ENCODE peak calls at places on chromosomes 11 and 22, in ten cellular contexts. E is CD8-positive, alpha-beta T cell; I is IMR-90; U is SK-N-SH; P is cardiac muscle cell; O is lung; Z is heart left ventricle; R is GM23338; B is esophagus muscularis mucosa; G is Peyer's patch. S is an unnamed sample. For H3K4me1, the result is how much of the 10 kb centered on the place peaks cover.

GRCh38 chr11:75150879-75151278 is at the start of gene SLCO2B1:
- DNase-seq in E (no peak), I (no peak), U (no peak), P (no peak), O (no peak), Z (no peak), R (no peak), B (no peak), G (peak), S (no peak)

GRCh38 chr22:41201146-41201545 is 4.0 kb upstream of the L3MBTL2 start:
- DNase-seq in E (no peak), I (no peak), U (no peak), P (no peak), O (no peak), Z (no peak), R (no peak), B (no peak), G (no peak), S (no peak)

GRCh38 chr11:31823372-31824371 is 12.6 kb upstream of the PAX6 start:
- DNase-seq in E (no peak), I (no peak), U (peak), P (no peak), O (no peak), Z (no peak), R (peak), B (peak), G (no peak), S (no peak)

GRCh38 chr11:72307439-72307838 is 63.5 kb upstream of the PHOX2A start:
- DNase-seq in E (no peak), I (no peak), U (peak), P (no peak), O (no peak), Z (no peak), R (no peak), B (no peak), G (no peak), S (no peak)

GRCh38 chr22:49723478-49724029 is 104.1 kb downstream of the BRD1 start:
- DNase-seq in E (no peak), I (no peak), U (no peak), P (no peak), O (no peak), Z (no peak), R (no peak), B (peak), G (no peak), S (no peak)

GRCh38 chr11:66311965-66312548 is 4.8 kb downstream of the CD248 start:
- DNase-seq in E (peak), I (peak), U (peak), P (peak), O (peak), Z (peak), R (peak), B (peak), G (peak), S (peak)

GRCh38 chr11:132674161-132674560 is 858.1 kb downstream of the OPCML start:
- DNase-seq in E (no peak), I (no peak), U (no peak), P (no peak), O (no peak), Z (no peak), R (no peak), B (no peak), G (no peak), S (no peak)

GRCh38 chr11:101035872-101036271 is 93.7 kb downstream of the PGR start:
- DNase-seq in E (no peak), I (no peak), U (no peak), P (no peak), O (no peak), Z (no peak), R (no peak), B (no peak), G (no peak), S (no peak)

GRCh38 chr11:114280696-114281095 is 15.5 kb upstream of the NNMT start:
- DNase-seq in E (no peak), I (peak), U (peak), P (peak), O (peak), Z (peak), R (peak), B (peak), G (peak), S (peak)

GRCh38 chr11:125257751-125258150 is 93.2 kb downstream of the PKNOX2 start:
- DNase-seq in E (no peak), I (no peak), U (no peak), P (no peak), O (no peak), Z (no peak), R (no peak), B (no peak), G (no peak), S (no peak)

GRCh38 chr11:125256471-125257010 is 92.0 kb downstream of the PKNOX2 start:
- DNase-seq in E (no peak), I (no peak), U (no peak), P (no peak), O (no peak), Z (no peak), R (no peak), B (no peak), G (no peak), S (no peak)

GRCh38 chr11:125258626-125259025 is 94.1 kb downstream of the PKNOX2 start:
- DNase-seq in E (no peak), I (no peak), U (no peak), P (no peak), O (no peak), Z (no peak), R (no peak), B (no peak), G (no peak), S (no peak)

GRCh38 chr11:125253795-125254525 is 89.4 kb downstream of the PKNOX2 start:
- DNase-seq in E (no peak), I (no peak), U (no peak), P (no peak), O (no peak), Z (no peak), R (no peak), B (no peak), G (no peak), S (no peak)

DNA sequence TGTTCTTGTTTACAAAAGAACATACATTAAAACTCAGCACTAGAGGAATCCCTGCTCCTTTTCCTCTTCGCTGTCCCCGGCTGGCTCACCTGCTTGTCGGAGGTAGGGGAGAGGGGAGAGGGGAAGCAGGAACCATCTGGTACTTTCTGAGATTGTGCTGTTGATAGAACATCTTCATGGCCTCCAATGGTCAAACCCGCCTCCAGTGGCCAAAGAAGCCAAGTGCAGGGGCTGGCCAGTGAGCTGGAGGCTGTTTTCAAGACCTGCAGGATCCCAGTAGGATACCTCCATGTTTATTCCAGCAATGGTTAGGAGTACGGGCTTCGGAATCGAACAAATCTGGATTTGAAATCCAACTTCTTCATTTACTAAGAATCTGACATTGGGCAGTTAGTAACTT is 92.6 kb downstream of the PKNOX2 start:
- DNase-seq in E (no peak), I (no peak), U (peak), P (no peak), O (no peak), Z (no peak), R (peak), B (no peak), G (no peak), S (no peak)
- TF ChIP-seq CTCF in E (no peak), I (peak), U (peak), P (peak), O (no peak), Z (no peak), R (peak), B (no peak), G (no peak), S (no peak)

DNA sequence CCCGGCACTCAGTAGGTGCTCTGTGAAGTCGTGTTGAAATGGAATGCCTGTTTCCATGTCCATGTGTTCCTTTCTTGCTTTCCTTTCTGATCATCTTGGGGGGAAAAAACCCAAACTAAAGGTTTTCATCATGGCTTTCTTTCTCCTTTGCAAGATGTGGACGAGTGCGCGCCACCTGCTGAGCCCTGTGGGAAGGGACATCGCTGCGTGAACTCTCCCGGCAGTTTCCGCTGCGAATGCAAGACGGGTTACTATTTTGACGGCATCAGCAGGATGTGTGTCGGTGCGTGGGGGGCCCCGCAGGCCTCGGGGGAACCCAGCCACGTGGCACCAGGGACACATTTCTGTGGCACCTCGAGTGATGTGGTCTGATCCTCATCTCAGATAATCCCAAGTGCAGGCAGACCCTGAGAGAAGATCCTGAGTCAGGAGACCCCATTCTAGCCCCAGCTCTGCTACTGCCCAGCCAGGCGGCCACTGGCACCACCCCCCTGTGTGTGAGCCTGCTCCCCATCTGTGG is 39.4 kb downstream of the FBLN1 start:
- DNase-seq in E (no peak), I (no peak), U (no peak), P (no peak), O (no peak), Z (no peak), R (no peak), B (no peak), G (no peak), S (no peak)
- H3K4me1 ChIP-seq in E (under half), I (under half), U (under half), P (under half), O (under half), Z (under half), R (under half), B (under half), G (under half), S (under half)

DNA sequence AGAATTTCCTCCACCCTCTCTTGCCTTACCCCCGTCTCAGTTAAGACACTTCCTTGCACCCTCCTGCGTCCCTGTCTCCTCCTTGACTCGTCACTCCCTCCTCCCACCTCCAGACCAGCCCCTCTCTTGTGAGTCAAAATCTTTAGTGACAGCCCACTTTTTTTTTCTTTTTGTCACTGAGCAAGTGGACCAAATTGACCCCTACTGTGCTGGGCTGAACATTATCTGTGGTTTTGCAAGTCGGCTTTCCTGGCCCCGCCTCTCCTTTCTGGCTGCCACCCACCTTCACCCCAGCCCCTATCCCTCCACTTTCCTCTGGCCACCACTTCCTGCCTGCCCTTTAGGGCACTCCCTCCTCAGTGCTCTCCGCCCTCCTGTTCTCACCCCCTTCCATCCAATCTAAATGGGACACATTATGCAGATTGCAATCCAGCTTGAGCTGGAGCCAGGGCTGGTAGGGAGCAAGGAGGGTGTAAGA is at the start of gene APLNR:
- DNase-seq in E (no peak), I (no peak), U (no peak), P (peak), O (no peak), Z (no peak), R (no peak), B (no peak), G (no peak), S (no peak)
- H3K4me3 ChIP-seq in E (no peak), I (no peak), U (no peak), P (peak), O (no peak), Z (peak), R (no peak), B (peak), G (no peak), S (peak)

GRCh38 chr11:56750190-56750589 is 1.7 kb upstream of the OR9G4 start:
- DNase-seq in E (no peak), I (no peak), U (no peak), P (no peak), O (no peak), Z (no peak), R (peak), B (no peak), G (no peak), S (no peak)
- TF ChIP-seq CTCF in E (no peak), I (no peak), U (peak), P (no peak), O (no peak), Z (no peak), R (peak), B (no peak), G (no peak), S (no peak)

GRCh38 chr11:33944693-33945424 is 53.0 kb upstream of the LMO2 start:
- DNase-seq in E (no peak), I (no peak), U (no peak), P (no peak), O (no peak), Z (no peak), R (no peak), B (no peak), G (no peak), S (no peak)

GRCh38 chr11:33941637-33942160 is 49.8 kb upstream of the LMO2 start:
- DNase-seq in E (no peak), I (no peak), U (peak), P (no peak), O (no peak), Z (peak), R (no peak), B (no peak), G (no peak), S (no peak)

GRCh38 chr11:33945481-33946268 is 53.8 kb upstream of the LMO2 start:
- DNase-seq in E (no peak), I (no peak), U (no peak), P (peak), O (no peak), Z (no peak), R (no peak), B (no peak), G (no peak), S (no peak)

GRCh38 chr11:33944345-33944692 is 52.4 kb upstream of the LMO2 start:
- DNase-seq in E (no peak), I (no peak), U (no peak), P (no peak), O (no peak), Z (no peak), R (no peak), B (no peak), G (no peak), S (no peak)

GRCh38 chr11:33942954-33943353 is 51.1 kb upstream of the LMO2 start:
- DNase-seq in E (no peak), I (peak), U (no peak), P (no peak), O (no peak), Z (peak), R (no peak), B (no peak), G (no peak), S (peak)
- H3K4me1 ChIP-seq in E (under half), I (under half), U (under half), P (under half), O (under half), Z (under half), R (under half), B (under half), G (under half), S (under half)

DNA sequence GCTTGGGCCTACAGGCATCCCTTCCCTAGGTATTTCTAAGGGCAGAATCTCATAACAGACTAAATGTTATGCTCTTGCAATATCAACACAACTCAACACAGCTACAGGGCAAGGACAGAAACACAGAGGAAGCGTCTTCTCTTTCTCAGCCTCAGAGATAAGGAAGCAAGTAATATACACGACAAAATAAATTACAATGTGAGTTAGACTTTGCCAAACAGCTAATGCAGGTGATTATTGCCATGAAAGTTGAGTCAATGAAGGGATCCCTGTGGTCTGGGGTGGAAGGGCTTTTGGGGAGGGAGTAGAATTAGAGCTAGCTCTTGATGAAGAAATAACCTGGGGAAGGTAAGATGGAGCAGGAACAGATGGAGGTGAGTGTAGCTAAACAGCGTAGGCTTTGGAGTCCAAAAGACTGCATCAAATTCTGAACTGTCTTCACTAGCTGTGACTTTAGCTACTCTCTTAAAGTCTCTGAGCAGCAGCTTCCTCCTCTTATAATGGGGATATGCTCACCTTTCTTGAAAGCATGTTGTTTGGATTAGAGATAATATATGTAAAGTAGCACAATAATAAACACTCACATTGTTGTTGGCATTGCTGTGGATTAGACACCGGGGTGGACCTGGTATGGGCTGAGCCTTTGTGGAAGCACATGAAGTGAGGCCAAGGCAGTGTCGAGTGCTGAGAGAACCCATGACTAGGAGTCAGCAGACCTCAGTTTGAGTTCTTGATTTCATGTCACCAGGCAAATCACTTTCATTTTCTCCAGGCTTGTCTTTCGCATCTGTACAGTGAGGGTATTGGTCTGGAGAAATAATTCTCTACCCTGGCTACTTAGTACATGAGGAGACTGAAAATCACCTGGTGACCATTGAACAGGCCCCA is 41.0 kb upstream of the AQP11 start:
- DNase-seq in E (no peak), I (no peak), U (no peak), P (no peak), O (no peak), Z (no peak), R (no peak), B (no peak), G (no peak), S (no peak)
- H3K4me3 ChIP-seq in E (no peak), I (no peak), U (no peak), P (no peak), O (no peak), Z (no peak), R (no peak), B (no peak), G (no peak), S (no peak)

GRCh38 chr11:127491589-127491988 is 491.0 kb upstream of the KIRREL3 start:
- DNase-seq in E (no peak), I (no peak), U (no peak), P (no peak), O (no peak), Z (no peak), R (no peak), B (peak), G (no peak), S (no peak)

GRCh38 chr11:127490896-127491295 is 490.3 kb upstream of the KIRREL3 start:
- DNase-seq in E (no peak), I (no peak), U (no peak), P (no peak), O (no peak), Z (no peak), R (no peak), B (peak), G (no peak), S (no peak)

GRCh38 chr11:127492025-127492424 is 491.5 kb upstream of the KIRREL3 start:
- DNase-seq in E (no peak), I (no peak), U (no peak), P (no peak), O (no peak), Z (no peak), R (no peak), B (peak), G (no peak), S (no peak)

GRCh38 chr11:127496165-127496564 is 495.6 kb upstream of the KIRREL3 start:
- DNase-seq in E (no peak), I (no peak), U (no peak), P (no peak), O (no peak), Z (no peak), R (no peak), B (peak), G (no peak), S (no peak)

DNA sequence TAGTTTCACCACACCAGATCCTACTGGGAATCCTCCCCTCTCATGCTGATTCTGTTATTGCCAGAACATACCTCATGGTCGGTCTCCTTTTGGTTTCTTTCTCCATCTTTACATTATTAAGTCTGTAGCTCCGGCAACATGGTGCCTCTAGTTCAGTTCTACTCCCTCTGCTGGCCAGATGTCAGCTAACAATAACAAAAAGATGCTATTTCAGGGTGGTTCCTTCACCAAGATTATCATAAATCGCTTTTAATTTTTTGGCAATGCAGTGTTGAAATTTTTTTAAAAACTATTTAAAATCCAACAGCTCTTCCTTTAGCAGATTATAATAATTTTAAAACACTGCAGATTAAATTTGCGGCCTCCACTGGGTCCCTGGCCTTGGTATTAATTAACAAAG is 492.8 kb upstream of the KIRREL3 start:
- DNase-seq in E (no peak), I (peak), U (peak), P (peak), O (no peak), Z (no peak), R (peak), B (peak), G (no peak), S (no peak)
- TF ChIP-seq CTCF in E (no peak), I (peak), U (peak), P (no peak), O (no peak), Z (peak), R (peak), B (no peak), G (no peak), S (no peak)

GRCh38 chr22:31230871-31231621 is 18.9 kb downstream of the LIMK2 start:
- DNase-seq in E (peak), I (peak), U (peak), P (peak), O (peak), Z (no peak), R (peak), B (no peak), G (peak), S (no peak)

GRCh38 chr22:31233001-31233400 is 20.9 kb downstream of the LIMK2 start:
- DNase-seq in E (no peak), I (no peak), U (no peak), P (no peak), O (no peak), Z (no peak), R (no peak), B (no peak), G (no peak), S (no peak)

GRCh38 chr22:31229402-31230140 is 17.5 kb downstream of the LIMK2 start:
- DNase-seq in E (no peak), I (peak), U (peak), P (no peak), O (no peak), Z (peak), R (peak), B (no peak), G (peak), S (peak)

GRCh38 chr22:31228425-31228824 is 16.3 kb downstream of the LIMK2 start:
- DNase-seq in E (no peak), I (no peak), U (no peak), P (no peak), O (no peak), Z (no peak), R (no peak), B (no peak), G (no peak), S (no peak)

GRCh38 chr22:31230155-31230870 is 18.2 kb downstream of the LIMK2 start:
- DNase-seq in E (no peak), I (peak), U (no peak), P (no peak), O (no peak), Z (no peak), R (no peak), B (no peak), G (no peak), S (no peak)
- H3K4me1 ChIP-seq in E (under half), I (under half), U (under half), P (under half), O (under half), Z (half or more), R (under half), B (half or more), G (under half), S (under half)

S was measured in psoas muscle.